ENCODE peak calls at places on chromosomes 3 and 15, in five cellular contexts. One of them, this sample, is unnamed.

GRCh38 chr3:100954199-100954935 is 38.9 kb downstream of the ABI3BP start:
- DNase-seq in stimulated activated CD4-positive, alpha-beta T cell treated with anti-CD3 and anti-CD28 coated beads, Interleukin-1b, Interleukin-23, amount 100 ng/mL, for 1 hour: no peak
- DNase-seq in NCI-H1417 treated with DMSO at 0.1 percent for 48 hours: no peak
- DNase-seq in ACHN: no peak
- DNase-seq in HS-27A: no peak
- DNase-seq in this sample: no peak

GRCh38 chr15:100114100-100114499 is 227.7 kb downstream of the ADAMTS17 start:
- DNase-seq in HS-27A: no peak
- DNase-seq in NCI-H1417 treated with DMSO at 0.1 percent for 48 hours: no peak
- DNase-seq in stimulated activated CD4-positive, alpha-beta T cell treated with anti-CD3 and anti-CD28 coated beads, Interleukin-1b, Interleukin-23, amount 100 ng/mL, for 1 hour: no peak
- DNase-seq in ACHN: no peak
- DNase-seq in this sample: no peak

GRCh38 chr3:169311366-169311765 is 352.1 kb downstream of the MECOM start:
- DNase-seq in stimulated activated CD4-positive, alpha-beta T cell treated with anti-CD3 and anti-CD28 coated beads, Interleukin-1b, Interleukin-23, amount 100 ng/mL, for 1 hour: no peak
- DNase-seq in NCI-H1417 treated with DMSO at 0.1 percent for 48 hours: no peak
- DNase-seq in HS-27A: no peak
- DNase-seq in ACHN: no peak
- DNase-seq in this sample: no peak

GRCh38 chr15:92429378-92430066 is 35.8 kb downstream of the ST8SIA2 start:
- DNase-seq in ACHN: peak
- DNase-seq in HS-27A: no peak
- DNase-seq in NCI-H1417 treated with DMSO at 0.1 percent for 48 hours: no peak
- DNase-seq in stimulated activated CD4-positive, alpha-beta T cell treated with anti-CD3 and anti-CD28 coated beads, Interleukin-1b, Interleukin-23, amount 100 ng/mL, for 1 hour: no peak
- DNase-seq in this sample: no peak

GRCh38 chr3:42508562-42508961 is 6.1 kb downstream of the VIPR1 start:
- DNase-seq in NCI-H1417 treated with DMSO at 0.1 percent for 48 hours: no peak
- DNase-seq in stimulated activated CD4-positive, alpha-beta T cell treated with anti-CD3 and anti-CD28 coated beads, Interleukin-1b, Interleukin-23, amount 100 ng/mL, for 1 hour: no peak
- DNase-seq in ACHN: no peak
- DNase-seq in HS-27A: no peak
- DNase-seq in this sample: no peak

GRCh38 chr3:183766745-183767606 is 58.4 kb downstream of the MAP6D1 start:
- DNase-seq in ACHN: peak
- DNase-seq in NCI-H1417 treated with DMSO at 0.1 percent for 48 hours: peak
- DNase-seq in stimulated activated CD4-positive, alpha-beta T cell treated with anti-CD3 and anti-CD28 coated beads, Interleukin-1b, Interleukin-23, amount 100 ng/mL, for 1 hour: peak
- DNase-seq in HS-27A: no peak
- DNase-seq in this sample: peak

GRCh38 chr3:180678231-180678630 is 1.1 kb downstream of the CCDC39 start:
- DNase-seq in NCI-H1417 treated with DMSO at 0.1 percent for 48 hours: no peak
- DNase-seq in stimulated activated CD4-positive, alpha-beta T cell treated with anti-CD3 and anti-CD28 coated beads, Interleukin-1b, Interleukin-23, amount 100 ng/mL, for 1 hour: no peak
- DNase-seq in HS-27A: no peak
- DNase-seq in ACHN: no peak
- DNase-seq in this sample: no peak

GRCh38 chr15:58440922-58441321 is 9.1 kb downstream of the LIPC start:
- DNase-seq in stimulated activated CD4-positive, alpha-beta T cell treated with anti-CD3 and anti-CD28 coated beads, Interleukin-1b, Interleukin-23, amount 100 ng/mL, for 1 hour: no peak
- DNase-seq in HS-27A: no peak
- DNase-seq in NCI-H1417 treated with DMSO at 0.1 percent for 48 hours: no peak
- DNase-seq in ACHN: peak
- DNase-seq in this sample: no peak

GRCh38 chr15:28081594-28081993 is 17.5 kb downstream of the OCA2 start:
- DNase-seq in stimulated activated CD4-positive, alpha-beta T cell treated with anti-CD3 and anti-CD28 coated beads, Interleukin-1b, Interleukin-23, amount 100 ng/mL, for 1 hour: no peak
- DNase-seq in HS-27A: no peak
- DNase-seq in ACHN: no peak
- DNase-seq in NCI-H1417 treated with DMSO at 0.1 percent for 48 hours: no peak
- DNase-seq in this sample: no peak

GRCh38 chr3:77259701-77260100 is 219.8 kb downstream of the ROBO2 start:
- DNase-seq in HS-27A: no peak
- DNase-seq in ACHN: no peak
- DNase-seq in stimulated activated CD4-positive, alpha-beta T cell treated with anti-CD3 and anti-CD28 coated beads, Interleukin-1b, Interleukin-23, amount 100 ng/mL, for 1 hour: no peak
- DNase-seq in NCI-H1417 treated with DMSO at 0.1 percent for 48 hours: no peak
- DNase-seq in this sample: no peak

GRCh38 chr3:194395767-194396527 is 3.1 kb downstream of the GP5 start:
- DNase-seq in HS-27A: no peak
- DNase-seq in ACHN: no peak
- DNase-seq in stimulated activated CD4-positive, alpha-beta T cell treated with anti-CD3 and anti-CD28 coated beads, Interleukin-1b, Interleukin-23, amount 100 ng/mL, for 1 hour: peak
- DNase-seq in NCI-H1417 treated with DMSO at 0.1 percent for 48 hours: no peak
- DNase-seq in this sample: peak

GRCh38 chr3:65672876-65673815 is 365.6 kb downstream of the MAGI1 start:
- DNase-seq in ACHN: peak
- DNase-seq in NCI-H1417 treated with DMSO at 0.1 percent for 48 hours: no peak
- DNase-seq in stimulated activated CD4-positive, alpha-beta T cell treated with anti-CD3 and anti-CD28 coated beads, Interleukin-1b, Interleukin-23, amount 100 ng/mL, for 1 hour: no peak
- DNase-seq in HS-27A: no peak
- DNase-seq in this sample: no peak

GRCh38 chr15:29106551-29107290 is 162.9 kb downstream of the NSMCE3 start:
- DNase-seq in HS-27A: no peak
- DNase-seq in ACHN: no peak
- DNase-seq in stimulated activated CD4-positive, alpha-beta T cell treated with anti-CD3 and anti-CD28 coated beads, Interleukin-1b, Interleukin-23, amount 100 ng/mL, for 1 hour: no peak
- DNase-seq in NCI-H1417 treated with DMSO at 0.1 percent for 48 hours: no peak
- DNase-seq in this sample: no peak

GRCh38 chr15:68586274-68586961 is 7.6 kb downstream of the CORO2B start:
- DNase-seq in HS-27A: peak
- DNase-seq in ACHN: peak
- DNase-seq in NCI-H1417 treated with DMSO at 0.1 percent for 48 hours: no peak
- DNase-seq in stimulated activated CD4-positive, alpha-beta T cell treated with anti-CD3 and anti-CD28 coated beads, Interleukin-1b, Interleukin-23, amount 100 ng/mL, for 1 hour: no peak
- DNase-seq in this sample: no peak

GRCh38 chr3:139120336-139120971 is 75.8 kb upstream of the PRR23C start:
- DNase-seq in NCI-H1417 treated with DMSO at 0.1 percent for 48 hours: no peak
- DNase-seq in stimulated activated CD4-positive, alpha-beta T cell treated with anti-CD3 and anti-CD28 coated beads, Interleukin-1b, Interleukin-23, amount 100 ng/mL, for 1 hour: no peak
- DNase-seq in HS-27A: no peak
- DNase-seq in ACHN: peak
- DNase-seq in this sample: no peak

GRCh38 chr3:183489455-183490210 is 61.2 kb upstream of the MCF2L2 start:
- DNase-seq in HS-27A: no peak
- DNase-seq in NCI-H1417 treated with DMSO at 0.1 percent for 48 hours: no peak
- DNase-seq in ACHN: no peak
- DNase-seq in stimulated activated CD4-positive, alpha-beta T cell treated with anti-CD3 and anti-CD28 coated beads, Interleukin-1b, Interleukin-23, amount 100 ng/mL, for 1 hour: no peak
- DNase-seq in this sample: no peak

GRCh38 chr3:186510374-186511079 is 33.7 kb downstream of the CRYGS start:
- DNase-seq in NCI-H1417 treated with DMSO at 0.1 percent for 48 hours: no peak
- DNase-seq in HS-27A: no peak
- DNase-seq in stimulated activated CD4-positive, alpha-beta T cell treated with anti-CD3 and anti-CD28 coated beads, Interleukin-1b, Interleukin-23, amount 100 ng/mL, for 1 hour: no peak
- DNase-seq in ACHN: no peak
- DNase-seq in this sample: no peak

GRCh38 chr3:64548200-64548889 is 139.5 kb downstream of the ADAMTS9 start:
- DNase-seq in NCI-H1417 treated with DMSO at 0.1 percent for 48 hours: no peak
- DNase-seq in stimulated activated CD4-positive, alpha-beta T cell treated with anti-CD3 and anti-CD28 coated beads, Interleukin-1b, Interleukin-23, amount 100 ng/mL, for 1 hour: no peak
- DNase-seq in HS-27A: no peak
- DNase-seq in ACHN: no peak
- DNase-seq in this sample: no peak